ENCODE peak calls at places on chromosomes 2 and 18, in ten cellular contexts. M, Q, E, Y, C, B, K, V, O and F are unnamed samples.

GRCh38 chr18:35616664-35617423 is 35.3 kb downstream of the GALNT1 start:
- DNase-seq in M (no peak), Q (peak), E (no peak), Y (peak), C (no peak), B (no peak), K (peak), V (peak), O (peak), F (peak)

GRCh38 chr2:45850558-45850957 is 199.1 kb downstream of the PRKCE start:
- DNase-seq in M (no peak), Q (no peak), E (no peak), Y (no peak), C (no peak), B (no peak), K (no peak), V (no peak), O (no peak), F (no peak)

GRCh38 chr18:80171190-80171872 is 62.3 kb downstream of the ADNP2 start:
- DNase-seq in M (no peak), Q (peak), E (peak), Y (peak), C (no peak), B (peak), K (peak), V (peak), O (peak), F (no peak)

GRCh38 chr18:67132919-67133318 is 383.6 kb downstream of the DSEL start:
- DNase-seq in M (no peak), Q (no peak), E (no peak), Y (no peak), C (no peak), B (no peak), K (no peak), V (no peak), O (no peak), F (no peak)

GRCh38 chr2:222523783-222524544 is 99.6 kb downstream of the SGPP2 start:
- DNase-seq in M (no peak), Q (no peak), E (no peak), Y (no peak), C (no peak), B (no peak), K (no peak), V (no peak), O (no peak), F (no peak)

GRCh38 chr2:240782221-240782885 is 37.7 kb downstream of the KIF1A start:
- DNase-seq in M (no peak), Q (no peak), E (peak), Y (no peak), C (no peak), B (no peak), K (no peak), V (no peak), O (no peak), F (no peak)

GRCh38 chr2:3476386-3477033 is 42.8 kb downstream of the ADI1 start:
- DNase-seq in M (peak), Q (peak), E (peak), Y (no peak), C (no peak), B (no peak), K (no peak), V (no peak), O (no peak), F (no peak)

GRCh38 chr2:3481736-3482362 is 37.5 kb downstream of the ADI1 start:
- DNase-seq in M (no peak), Q (no peak), E (no peak), Y (no peak), C (no peak), B (peak), K (no peak), V (no peak), O (no peak), F (no peak)

GRCh38 chr2:181250691-181251090 is 206.5 kb upstream of the ITGA4 start:
- DNase-seq in M (no peak), Q (peak), E (no peak), Y (peak), C (no peak), B (no peak), K (no peak), V (no peak), O (no peak), F (no peak)

GRCh38 chr2:98556634-98557033 is 51.7 kb downstream of the COA5 start:
- DNase-seq in M (no peak), Q (no peak), E (no peak), Y (no peak), C (no peak), B (no peak), K (no peak), V (no peak), O (no peak), F (no peak)

GRCh38 chr2:43312751-43313641 is 86.6 kb upstream of the ZFP36L2 start:
- DNase-seq in M (no peak), Q (no peak), E (no peak), Y (peak), C (no peak), B (no peak), K (no peak), V (peak), O (no peak), F (peak)

GRCh38 chr2:231621051-231621879 is 28.6 kb downstream of the TEX44 start:
- DNase-seq in M (no peak), Q (peak), E (peak), Y (no peak), C (peak), B (no peak), K (peak), V (no peak), O (no peak), F (no peak)

GRCh38 chr2:19720306-19720705 is 181.5 kb downstream of the TTC32 start:
- DNase-seq in M (no peak), Q (no peak), E (no peak), Y (no peak), C (no peak), B (no peak), K (no peak), V (no peak), O (no peak), F (no peak)

GRCh38 chr2:196939381-196939780 is 12.9 kb upstream of the PGAP1 start:
- DNase-seq in M (no peak), Q (peak), E (no peak), Y (no peak), C (no peak), B (no peak), K (no peak), V (peak), O (no peak), F (no peak)

GRCh38 chr2:16322308-16323130 is 343.1 kb downstream of the CYRIA start:
- DNase-seq in M (no peak), Q (no peak), E (no peak), Y (no peak), C (no peak), B (no peak), K (no peak), V (no peak), O (no peak), F (no peak)

GRCh38 chr2:196415384-196415783 is 224.1 kb upstream of the CCDC150 start:
- DNase-seq in M (no peak), Q (no peak), E (no peak), Y (no peak), C (no peak), B (no peak), K (peak), V (no peak), O (no peak), F (no peak)

GRCh38 chr2:156229724-156230362 is 102.7 kb downstream of the NR4A2 start:
- DNase-seq in M (no peak), Q (no peak), E (no peak), Y (no peak), C (peak), B (no peak), K (no peak), V (no peak), O (no peak), F (no peak)

GRCh38 chr2:168538534-168538933 is 82.5 kb downstream of the CERS6 start:
- DNase-seq in M (no peak), Q (no peak), E (no peak), Y (no peak), C (no peak), B (no peak), K (no peak), V (no peak), O (no peak), F (no peak)

GRCh38 chr2:138115664-138116063 is 151.4 kb downstream of the HNMT start:
- DNase-seq in M (no peak), Q (peak), E (no peak), Y (no peak), C (no peak), B (no peak), K (no peak), V (no peak), O (no peak), F (no peak)

GRCh38 chr2:201235865-201236811 is 24.2 kb upstream of the CASP8 start:
- DNase-seq in M (no peak), Q (peak), E (peak), Y (peak), C (peak), B (no peak), K (peak), V (peak), O (peak), F (no peak)

GRCh38 chr2:240913810-240914644 is 7.9 kb downstream of the CROCC2 start:
- DNase-seq in M (no peak), Q (peak), E (peak), Y (peak), C (peak), B (peak), K (peak), V (no peak), O (peak), F (no peak)

GRCh38 chr2:190159453-190159852 is 96.9 kb upstream of the MSTN start:
- DNase-seq in M (no peak), Q (peak), E (no peak), Y (peak), C (no peak), B (peak), K (no peak), V (no peak), O (no peak), F (no peak)

GRCh38 chr2:48856657-48857056 is 101.1 kb upstream of the LHCGR start:
- DNase-seq in M (no peak), Q (no peak), E (no peak), Y (no peak), C (no peak), B (no peak), K (no peak), V (no peak), O (no peak), F (no peak)

GRCh38 chr18:79680100-79680879 is 687 bp downstream of the CTDP1 start:
- DNase-seq in M (no peak), Q (peak), E (peak), Y (peak), C (no peak), B (no peak), K (peak), V (peak), O (no peak), F (no peak)

GRCh38 chr2:64913357-64913869 is 75.8 kb upstream of the SLC1A4 start:
- DNase-seq in M (no peak), Q (no peak), E (no peak), Y (no peak), C (peak), B (no peak), K (peak), V (no peak), O (no peak), F (no peak)

GRCh38 chr2:16565481-16565880 is 100.2 kb downstream of the CYRIA start:
- DNase-seq in M (no peak), Q (no peak), E (no peak), Y (no peak), C (no peak), B (no peak), K (no peak), V (no peak), O (no peak), F (no peak)

GRCh38 chr2:40036241-40036640 is 257.2 kb upstream of the THUMPD2 start:
- DNase-seq in M (no peak), Q (no peak), E (no peak), Y (no peak), C (no peak), B (no peak), K (no peak), V (no peak), O (no peak), F (no peak)

GRCh38 chr2:186503827-186504606 is 18.0 kb downstream of the ZC3H15 start:
- DNase-seq in M (no peak), Q (peak), E (no peak), Y (peak), C (no peak), B (no peak), K (peak), V (no peak), O (no peak), F (no peak)

GRCh38 chr2:169781249-169782013 is 17.2 kb upstream of the SSB start:
- DNase-seq in M (no peak), Q (no peak), E (no peak), Y (no peak), C (no peak), B (no peak), K (no peak), V (no peak), O (no peak), F (no peak)

GRCh38 chr2:128178650-128179460 is 87.9 kb downstream of the UGGT1 start:
- DNase-seq in M (no peak), Q (peak), E (peak), Y (peak), C (peak), B (no peak), K (peak), V (peak), O (peak), F (no peak)

GRCh38 chr2:47086054-47086471 is 69.0 kb downstream of the STPG4 start:
- DNase-seq in M (no peak), Q (no peak), E (no peak), Y (no peak), C (no peak), B (no peak), K (peak), V (no peak), O (no peak), F (no peak)

GRCh38 chr2:218230882-218231281 is 13.9 kb downstream of the ARPC2 start:
- DNase-seq in M (no peak), Q (peak), E (no peak), Y (peak), C (no peak), B (no peak), K (peak), V (no peak), O (no peak), F (no peak)

GRCh38 chr2:180787330-180787729 is 193.1 kb upstream of the UBE2E3 start:
- DNase-seq in M (no peak), Q (peak), E (no peak), Y (no peak), C (no peak), B (no peak), K (no peak), V (no peak), O (no peak), F (no peak)